ENCODE peak calls at places on chromosomes 5 and 9, in seven cellular contexts. Q is heart left ventricle, I is SJSA1, D is breast epithelium, M is endothelial cell of umbilical vein, H is A673, E is aorta. G is an unnamed sample. For H3K4me1 and H3K9me3, the result is how much of the 10 kb centered on the place peaks cover.

GRCh38 chr9:126844085-126844484 is 16.4 kb upstream of the ZBTB34 start:
- DNase-seq in M (peak), H (peak), D (no peak), I (peak), Q (no peak), E (no peak), G (no peak)

GRCh38 chr5:130720355-130720754 is 444.7 kb downstream of the HINT1 start:
- DNase-seq in M (peak), D (no peak), H (peak), Q (no peak), E (no peak), I (no peak), G (no peak)

GRCh38 chr9:110076894-110077725 is 130.8 kb downstream of the C9orf152 start:
- DNase-seq in I (peak), E (no peak), Q (no peak), M (no peak), D (no peak), H (no peak), G (no peak)

GRCh38 chr5:132305420-132305819 is 11.2 kb downstream of the SLC22A4 start:
- DNase-seq in D (no peak), M (no peak), E (no peak), Q (no peak), I (no peak), H (no peak), G (no peak)

GRCh38 chr5:168446987-168447386 is 39.3 kb upstream of the RARS1 start:
- DNase-seq in H (no peak), E (no peak), Q (no peak), M (no peak), D (no peak), I (no peak), G (no peak)

GRCh38 chr5:147188200-147189108 is 46.4 kb upstream of the STK32A start:
- DNase-seq in D (no peak), I (peak), Q (no peak), M (peak), H (peak), E (no peak), G (no peak)

GRCh38 chr9:117232266-117232665 is 182.6 kb downstream of the ASTN2 start:
- DNase-seq in E (no peak), I (no peak), Q (no peak), H (no peak), D (no peak), M (no peak), G (no peak)

GRCh38 chr5:148909001-148909400 is 82.6 kb downstream of the ADRB2 start:
- DNase-seq in M (peak), D (no peak), Q (no peak), H (no peak), I (no peak), E (no peak), G (no peak)

GRCh38 chr9:14272924-14273528 is 40.9 kb downstream of the NFIB start:
- DNase-seq in I (no peak), H (no peak), E (no peak), Q (no peak), M (peak), D (no peak), G (no peak)
- H3K4me3 ChIP-seq in I (no peak), H (peak), E (peak), Q (no peak), M (no peak), D (no peak), G (peak)

GRCh38 chr9:112552229-112553050 is 65.8 kb downstream of the KIAA1958 start:
- DNase-seq in M (no peak), Q (peak), E (no peak), H (no peak), I (no peak), D (no peak), G (no peak)
- H3K4me1 ChIP-seq in M (under half), Q (under half), E (under half), H (under half), I (under half), D (under half), G (under half)

GRCh38 chr9:9229269-9229668 is 1383.5 kb downstream of the PTPRD start:
- DNase-seq in H (no peak), M (no peak), I (no peak), E (no peak), D (no peak), Q (no peak), G (no peak)

DNA sequence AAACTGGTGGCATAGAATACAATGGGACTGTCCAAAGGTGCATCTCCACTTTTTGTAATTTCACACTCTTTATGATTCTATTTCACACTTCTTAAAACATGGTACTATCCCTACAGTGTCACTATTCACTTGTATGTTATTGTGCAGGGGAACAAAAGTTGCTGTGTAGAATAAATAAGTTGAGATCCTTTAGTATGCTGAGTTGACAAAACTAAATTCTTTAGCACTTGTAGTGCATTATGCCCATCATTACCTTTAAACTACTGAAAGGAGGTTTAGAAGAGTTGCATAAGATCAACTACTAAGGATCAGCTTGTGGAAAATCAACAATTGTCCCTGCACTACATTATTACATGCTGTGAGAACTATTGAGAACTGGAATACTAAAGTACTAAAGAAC is 1380.9 kb downstream of the PTPRD start:
- DNase-seq in E (no peak), M (no peak), Q (no peak), I (no peak), H (no peak), D (no peak), G (no peak)
- H3K9me3 ChIP-seq in E (under half), M (under half), Q (under half), I (under half), H (under half), D (under half), G (under half)

DNA sequence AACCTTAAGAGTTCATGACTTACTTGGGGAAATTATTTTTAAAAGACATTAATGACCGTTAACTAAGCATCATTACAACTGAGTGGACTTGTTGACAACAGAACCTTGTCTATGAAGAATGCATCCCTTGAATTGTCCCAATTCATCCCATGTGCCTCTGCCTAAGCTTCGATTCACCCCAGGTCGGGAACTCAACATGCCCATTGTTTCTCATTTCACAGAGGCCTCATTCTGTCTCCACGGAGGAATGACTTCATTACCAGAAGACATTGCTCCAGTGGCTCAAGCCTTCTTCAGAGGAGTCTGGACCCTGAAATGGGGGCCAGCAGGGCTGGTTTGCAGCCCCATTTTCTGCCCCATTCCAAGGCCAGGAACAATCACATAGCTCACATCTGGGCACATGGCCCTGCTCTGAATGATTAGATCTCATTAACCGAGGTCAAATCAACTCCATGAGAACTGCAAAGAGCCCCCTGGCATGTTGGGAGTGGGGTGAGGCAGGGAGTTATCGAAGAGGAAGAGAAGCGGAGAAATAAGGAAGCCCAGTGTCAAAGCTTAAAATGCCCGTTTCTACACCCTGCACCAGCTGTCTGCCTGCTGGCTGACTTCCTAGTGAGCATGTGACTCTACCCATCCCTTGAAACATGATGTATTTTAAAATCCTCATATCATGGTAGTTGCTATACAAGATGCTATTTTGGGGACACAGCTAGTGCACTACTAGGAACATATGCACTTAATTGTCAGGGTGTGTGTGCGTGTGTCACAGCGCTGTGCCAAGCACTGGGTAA is 137.3 kb downstream of the LHFPL2 start:
- DNase-seq in D (no peak), M (peak), Q (peak), E (peak), I (no peak), H (no peak), G (peak)
- H3K4me3 ChIP-seq in D (no peak), M (no peak), Q (no peak), E (no peak), I (no peak), H (no peak), G (peak)

DNA sequence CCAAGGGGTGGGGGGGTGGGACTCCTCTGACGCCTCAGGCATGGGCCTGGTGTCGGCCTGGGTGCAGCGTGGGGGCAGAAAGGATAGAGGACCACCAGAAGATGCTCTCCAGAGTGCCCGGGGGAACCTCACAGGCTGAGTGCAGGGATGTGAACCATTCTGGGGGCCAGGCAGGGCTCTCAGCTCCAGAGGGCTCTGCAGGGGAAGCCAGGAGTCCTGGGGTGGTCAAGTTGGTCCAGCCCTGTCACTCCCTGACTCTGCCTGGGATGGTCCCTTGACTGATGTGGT is 6.5 kb downstream of the GFI1B start:
- DNase-seq in H (no peak), E (no peak), Q (no peak), I (no peak), D (no peak), M (no peak), G (no peak)
- H3K4me1 ChIP-seq in H (under half), E (under half), Q (under half), I (under half), D (under half), M (under half), G (under half)

GRCh38 chr5:171309526-171310333 is 682 bp downstream of the TLX3 start:
- DNase-seq in H (no peak), Q (no peak), M (no peak), D (no peak), E (no peak), I (no peak), G (no peak)
- H3K9me3 ChIP-seq in H (under half), Q (under half), M (under half), D (under half), E (under half), I (under half), G (under half)

DNA sequence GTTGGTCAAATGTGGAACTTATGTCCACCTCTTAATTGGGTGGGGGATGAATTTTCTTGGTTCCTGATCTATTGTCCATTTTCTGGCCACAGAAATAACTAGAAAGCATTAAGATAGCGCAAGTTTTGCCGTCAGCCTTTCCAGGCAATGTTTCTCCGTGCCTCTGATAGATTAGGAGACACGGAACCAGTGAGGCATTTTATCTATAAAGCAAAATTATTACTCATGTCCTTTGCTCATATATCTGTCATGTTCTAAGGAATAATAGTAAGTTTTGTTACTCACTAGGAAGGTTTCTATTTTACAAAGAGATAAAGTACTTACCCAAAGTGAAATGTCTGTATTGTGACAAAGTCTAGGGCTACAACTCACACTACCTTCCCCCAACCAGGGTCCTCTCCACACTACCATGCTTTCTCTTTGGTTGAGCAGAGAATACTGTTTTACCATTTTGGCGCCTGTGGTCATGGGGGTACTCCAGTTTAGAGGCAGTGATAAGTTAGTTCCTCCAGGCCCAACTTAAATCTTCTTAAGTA is 19.9 kb upstream of the IL9 start:
- DNase-seq in H (no peak), D (no peak), E (no peak), M (no peak), I (no peak), Q (no peak), G (no peak)
- H3K4me3 ChIP-seq in H (no peak), D (no peak), E (no peak), M (no peak), I (no peak), Q (no peak), G (no peak)

DNA sequence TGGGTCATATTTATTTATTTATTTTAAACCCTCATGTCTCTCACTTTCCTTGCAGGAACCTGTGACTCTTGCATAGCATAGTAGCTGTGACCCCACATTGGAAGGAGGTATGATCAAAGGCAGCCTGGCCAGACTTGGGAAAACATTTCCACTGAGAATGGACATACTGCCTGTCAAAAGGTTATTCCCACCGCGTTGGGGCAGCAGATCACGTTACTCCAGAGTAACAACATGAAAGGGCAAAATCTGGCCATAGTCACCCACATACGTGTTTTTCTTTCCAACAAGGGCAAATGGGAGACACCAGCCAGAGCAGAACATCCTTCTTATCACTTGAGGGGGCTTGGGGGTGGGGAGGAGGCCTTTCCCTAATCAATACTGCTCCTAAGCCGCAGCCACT is 95.6 kb downstream of the ARL15 start:
- DNase-seq in I (no peak), E (no peak), M (no peak), H (no peak), Q (no peak), D (no peak), G (no peak)
- H3K4me1 ChIP-seq in I (under half), E (under half), M (under half), H (under half), Q (under half), D (under half), G (under half)

DNA sequence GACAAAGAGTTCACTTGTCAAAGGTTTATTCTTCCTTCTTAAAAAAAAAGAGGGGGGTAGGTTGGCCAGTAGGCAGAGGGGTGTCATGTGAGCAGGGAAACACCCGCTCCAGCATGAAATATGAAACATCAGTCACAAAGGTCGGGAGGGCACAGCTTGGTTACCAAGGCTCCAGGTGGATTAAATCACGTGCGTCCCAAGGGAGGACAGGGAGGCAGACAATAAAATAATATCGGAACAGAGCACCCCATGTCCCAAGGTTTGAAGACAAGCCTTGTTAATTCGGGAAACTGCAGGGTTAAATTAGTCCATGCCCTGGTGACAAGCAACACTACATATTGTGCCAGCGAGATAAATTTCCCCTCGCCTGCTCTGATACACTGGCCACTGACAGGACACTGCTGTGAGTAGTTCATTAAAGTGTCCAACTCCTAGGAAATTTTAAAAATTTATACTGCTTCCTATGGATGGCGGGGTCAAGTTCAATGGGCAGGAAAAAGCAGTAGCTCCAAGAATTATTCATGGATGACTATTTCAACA is 401.3 kb downstream of the IRX1 start:
- DNase-seq in D (no peak), E (no peak), M (no peak), I (no peak), Q (no peak), H (no peak), G (no peak)
- H3K9me3 ChIP-seq in D (under half), E (under half), M (under half), I (half or more), Q (under half), H (under half), G (under half)

DNA sequence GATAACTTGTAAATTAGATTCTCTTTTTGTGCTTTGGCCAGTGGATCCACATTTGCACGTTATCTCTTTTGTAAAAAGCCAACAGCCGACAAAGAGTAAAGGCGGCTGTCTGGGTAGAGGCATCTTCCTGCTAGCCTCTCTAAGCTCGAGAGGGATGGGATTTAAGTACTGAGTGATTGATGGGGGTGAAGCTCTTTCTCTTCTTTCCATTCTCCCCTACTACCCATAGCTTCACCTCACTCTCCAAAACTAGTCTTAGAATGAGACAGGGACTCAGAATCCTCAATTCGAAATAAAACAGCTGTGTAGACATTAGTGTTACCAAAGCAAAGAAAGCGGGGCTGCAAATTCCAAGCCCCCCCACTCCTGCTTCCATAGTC is 3.5 kb downstream of the PBX3 start:
- DNase-seq in M (no peak), I (no peak), Q (no peak), H (no peak), E (no peak), D (no peak), G (no peak)
- H3K4me3 ChIP-seq in M (no peak), I (no peak), Q (no peak), H (no peak), E (no peak), D (no peak), G (peak)

G was measured in lower lobe of right lung.